ENCODE peak calls at places on chromosomes 13 and 19, in ten cellular contexts. A is colonic mucosa, B is lung, G is iris pigment epithelial cell, M is caudate nucleus, V is NCI-H1105, X is renal cortical epithelial cell, F is posterior cingulate gyrus, H is C1 segment of cervical spinal cord, C is HepG2. N is an unnamed sample.

GRCh38 chr13:57680609-57681008 is 49.1 kb downstream of the PCDH17 start:
- DNase-seq in X (no peak), V (no peak), G (no peak), H (no peak), F (no peak), M (no peak), C (no peak), A (no peak), B (no peak), N (no peak)

GRCh38 chr13:26021516-26021915 is 30.3 kb downstream of the SHISA2 start:
- DNase-seq in M (no peak), C (no peak), H (no peak), X (peak; percentile 76), F (no peak), B (no peak), G (no peak), A (no peak), V (no peak), N (no peak)

GRCh38 chr19:525857-526419 is 5.6 kb upstream of the CDC34 start:
- DNase-seq in A (no peak), F (no peak), G (no peak), M (no peak), V (no peak), X (no peak), B (no peak), C (no peak), H (no peak), N (no peak)

GRCh38 chr13:113819341-113819730 is 44.5 kb downstream of the GAS6 start:
- DNase-seq in G (no peak), C (no peak), X (no peak), M (no peak), B (no peak), F (no peak), V (no peak), H (no peak), A (no peak), N (no peak)

GRCh38 chr13:28497143-28497876 is 2.4 kb upstream of the FLT1 start:
- DNase-seq in G (no peak), A (no peak), B (no peak), X (no peak), H (no peak), C (no peak), V (no peak), M (no peak), F (no peak), N (no peak)

GRCh38 chr19:9940778-9941177 is 4.5 kb upstream of the OLFM2 start:
- DNase-seq in H (no peak), A (no peak), B (no peak), F (no peak), G (no peak), X (no peak), V (no peak), M (no peak), C (peak; percentile 26), N (no peak)

GRCh38 chr13:48896312-48896711 is 79.4 kb upstream of the FNDC3A start:
- DNase-seq in H (no peak), M (no peak), G (peak; percentile 92), C (no peak), V (no peak), A (no peak), F (no peak), B (no peak), X (peak; percentile 37), N (no peak)

GRCh38 chr13:46473806-46474205 is 79.2 kb upstream of the LRCH1 start:
- DNase-seq in V (no peak), G (no peak), F (no peak), M (no peak), H (no peak), C (no peak), B (no peak), A (no peak), X (no peak), N (no peak)

GRCh38 chr13:77827350-77827749 is 91.3 kb downstream of the EDNRB start:
- DNase-seq in C (no peak), G (no peak), H (no peak), F (no peak), V (no peak), X (no peak), B (no peak), M (no peak), A (no peak), N (no peak)

GRCh38 chr13:44293908-44294735 is 79.5 kb upstream of the SERP2 start:
- DNase-seq in M (no peak), B (no peak), F (no peak), A (no peak), G (peak; percentile 62), C (no peak), H (no peak), V (no peak), X (peak; percentile 61), N (no peak)

GRCh38 chr19:49699364-49699763 is 8.4 kb downstream of the CPT1C start:
- DNase-seq in F (no peak), A (no peak), H (no peak), C (no peak), G (no peak), X (no peak), B (no peak), M (no peak), V (no peak), N (no peak)

GRCh38 chr13:46672338-46673090 is 119.5 kb downstream of the LRCH1 start:
- DNase-seq in X (no peak), A (no peak), C (no peak), M (no peak), G (no peak), V (no peak), B (no peak), F (no peak), H (no peak), N (no peak)

GRCh38 chr13:29937836-29938235 is 87.4 kb upstream of the UBL3 start:
- DNase-seq in G (no peak), B (no peak), V (no peak), A (no peak), M (no peak), H (no peak), F (no peak), C (no peak), X (no peak), N (peak; percentile 37)

GRCh38 chr13:45055198-45055901 is 65.0 kb upstream of the GTF2F2 start:
- DNase-seq in M (peak; percentile 6), X (peak; percentile 99), H (no peak), B (no peak), G (peak; percentile 93), A (peak; percentile 30), F (no peak), V (no peak), C (no peak), N (no peak)

GRCh38 chr19:16139752-16140151 is 3.7 kb upstream of the HSH2D start:
- DNase-seq in X (no peak), M (no peak), B (no peak), A (no peak), G (no peak), V (no peak), H (no peak), F (no peak), C (no peak), N (no peak)

GRCh38 chr13:75762066-75762937 is 126.2 kb downstream of the LMO7 start:
- DNase-seq in G (peak; percentile 63), V (no peak), X (peak; percentile 77), B (peak; percentile 56), C (peak; percentile 15), A (peak; percentile 36), F (no peak), M (no peak), H (no peak), N (no peak)

GRCh38 chr13:110305949-110306339 is 1.0 kb downstream of the COL4A1 start:
- DNase-seq in V (no peak), X (no peak), C (no peak), H (no peak), M (no peak), G (no peak), B (no peak), F (no peak), A (no peak), N (no peak)

GRCh38 chr13:106376411-106377112 is 158.9 kb downstream of the EFNB2 start:
- DNase-seq in X (peak; percentile 93), B (peak; percentile 66), H (no peak), F (peak; percentile 76), G (peak; percentile 98), V (no peak), A (no peak), M (peak; percentile 67), C (no peak), N (no peak)

GRCh38 chr13:21326155-21327030 is 132.7 kb downstream of the ZDHHC20 start:
- DNase-seq in B (no peak), H (peak; percentile 27), C (no peak), A (peak; percentile 41), G (peak; percentile 49), F (peak; percentile 87), X (peak; percentile 46), M (peak; percentile 82), V (no peak), N (no peak)

N was measured in activated T-helper 1 cell treated with Interleukin-2 at 50 U/mL for 16 hours.